ENCODE peak calls at places on chromosomes 6 and 20, in seven cellular contexts. Z is NCI-H2029 treated with DMSO at 0.1 percent for 48 hours, O is amniotic stem cell, E is choroid plexus epithelial cell, U is T-helper 2 cell, F is DMS79, X is AG08396. T is an unnamed sample.

GRCh38 chr6:124056884-124057283 is 253.2 kb downstream of the NKAIN2 start:
- DNase-seq in X (no peak), E (no peak), Z (peak; percentile 98), F (no peak), U (no peak), O (no peak), T (no peak)

GRCh38 chr6:84166395-84166794 is 61.0 kb downstream of the CEP162 start:
- DNase-seq in E (no peak), X (no peak), Z (peak; percentile 68), F (no peak), O (no peak), U (no peak), T (no peak)

GRCh38 chr6:150967910-150968309 is 102.4 kb downstream of the MTHFD1L start:
- DNase-seq in O (no peak), E (peak; percentile 44), U (no peak), X (no peak), F (no peak), Z (no peak), T (no peak)

GRCh38 chr6:7805828-7806227 is 79.9 kb downstream of the BMP6 start:
- DNase-seq in Z (no peak), E (peak; percentile 47), O (no peak), X (no peak), U (no peak), F (no peak), T (no peak)

GRCh38 chr6:149075616-149076354 is 241.7 kb upstream of the TAB2 start:
- DNase-seq in X (no peak), O (no peak), E (peak; percentile 59), U (no peak), Z (no peak), F (peak; percentile 78), T (no peak)

GRCh38 chr6:70998148-70998547 is 41.3 kb upstream of the B3GAT2 start:
- DNase-seq in U (no peak), O (no peak), Z (no peak), X (no peak), E (no peak), F (no peak), T (no peak)

GRCh38 chr6:52359403-52359802 is 2.5 kb upstream of the PAQR8 start:
- DNase-seq in F (no peak), E (no peak), X (no peak), O (no peak), Z (no peak), U (no peak), T (no peak)

GRCh38 chr6:48610846-48611245 is 499.8 kb upstream of the PTCHD4 start:
- DNase-seq in O (no peak), F (no peak), X (no peak), E (peak; percentile 57), U (no peak), Z (no peak), T (no peak)

GRCh38 chr6:135013211-135013610 is 41.4 kb downstream of the HBS1L start:
- DNase-seq in E (no peak), X (no peak), O (no peak), Z (no peak), U (no peak), F (no peak), T (no peak)

GRCh38 chr6:164107297-164107995 is 692.9 kb downstream of the QKI start:
- DNase-seq in U (no peak), X (no peak), E (peak; percentile 47), O (no peak), Z (no peak), F (no peak), T (no peak)

GRCh38 chr20:13008761-13009681 is at the start of gene SPTLC3:
- DNase-seq in O (no peak), X (no peak), Z (no peak), U (no peak), E (peak; percentile 61), F (no peak), T (peak; percentile 52)

GRCh38 chr6:6246539-6246938 is 73.9 kb downstream of the F13A1 start:
- DNase-seq in X (no peak), E (no peak), O (no peak), Z (no peak), U (no peak), F (no peak), T (no peak)

GRCh38 chr6:54980511-54981275 is 134.1 kb downstream of the FAM83B start:
- DNase-seq in Z (no peak), U (no peak), F (no peak), X (peak; percentile 18), O (no peak), E (peak; percentile 47), T (no peak)

GRCh38 chr6:125571207-125571740 is 178.2 kb upstream of the HEY2 start:
- DNase-seq in Z (no peak), E (no peak), X (no peak), F (no peak), O (no peak), U (no peak), T (no peak)

T was measured in iPS-NIHi11.